ENCODE peak calls at places on chromosomes 1 and 21, in ten cellular contexts. O is heart right ventricle; G is brain microvascular endothelial cell; R is CD8-positive, alpha-beta memory T cell; L is stomach; Z is CD8-positive, alpha-beta T cell; I is GM23248; K is left ventricle myocardium inferior; J is left lung; W is body of pancreas. U is an unnamed sample. For H3K27me3, the result is how much of the 10 kb centered on the place peaks cover.

GRCh38 chr1:116164056-116164889 is 53.1 kb downstream of the MAB21L3 start:
- DNase-seq in O (no peak), G (no peak), R (no peak), L (no peak), Z (no peak), I (peak), K (peak), J (no peak), W (no peak), U (no peak)

GRCh38 chr1:203607169-203607873 is 19.3 kb upstream of the ATP2B4 start:
- DNase-seq in O (no peak), G (peak), R (peak), L (peak), Z (peak), I (peak), K (peak), J (no peak), W (peak), U (no peak)

GRCh38 chr21:26405735-26406361 is 167.2 kb downstream of the CYYR1 start:
- DNase-seq in O (no peak), G (peak), R (no peak), L (no peak), Z (no peak), I (peak), K (no peak), J (no peak), W (no peak), U (no peak)

GRCh38 chr21:37871121-37871862 is 45.0 kb downstream of the KCNJ6 start:
- DNase-seq in O (no peak), G (peak), R (no peak), L (no peak), Z (no peak), I (peak), K (no peak), J (no peak), W (no peak), U (no peak)

GRCh38 chr1:199084293-199084692 is 445.5 kb downstream of the PTPRC start:
- DNase-seq in O (no peak), G (peak), R (no peak), L (no peak), Z (no peak), I (peak), K (no peak), J (no peak), W (no peak), U (no peak)

GRCh38 chr1:74343191-74343590 is 108.0 kb downstream of the TNNI3K start:
- DNase-seq in O (peak), G (peak), R (no peak), L (no peak), Z (no peak), I (peak), K (peak), J (peak), W (peak), U (no peak)

GRCh38 chr1:2642560-2643413 is 10.0 kb upstream of the MMEL1 start:
- DNase-seq in O (peak), G (peak), R (peak), L (peak), Z (peak), I (peak), K (peak), J (peak), W (peak), U (peak)

GRCh38 chr1:246587606-246588005 is 21.4 kb downstream of the CNST start:
- DNase-seq in O (no peak), G (no peak), R (no peak), L (no peak), Z (no peak), I (peak), K (no peak), J (no peak), W (no peak), U (no peak)

GRCh38 chr1:17289756-17290155 is 18.2 kb upstream of the PADI4 start:
- DNase-seq in O (no peak), G (peak), R (no peak), L (no peak), Z (no peak), I (peak), K (no peak), J (no peak), W (no peak), U (no peak)

GRCh38 chr1:15741183-15741850 is 982 bp upstream of the TMEM82 start:
- DNase-seq in O (peak), G (peak), R (peak), L (peak), Z (peak), I (peak), K (peak), J (peak), W (peak), U (peak)

GRCh38 chr1:101139130-101139529 is 97.7 kb upstream of the S1PR1 start:
- DNase-seq in O (no peak), G (no peak), R (no peak), L (no peak), Z (no peak), I (no peak), K (no peak), J (no peak), W (no peak), U (no peak)

GRCh38 chr1:203544485-203544884 is 50.5 kb downstream of the OPTC start:
- DNase-seq in O (no peak), G (no peak), R (no peak), L (no peak), Z (no peak), I (no peak), K (no peak), J (no peak), W (no peak), U (no peak)

GRCh38 chr1:160018900-160019299 is 12.9 kb downstream of the PIGM start:
- DNase-seq in O (no peak), G (peak), R (no peak), L (no peak), Z (no peak), I (peak), K (no peak), J (no peak), W (no peak), U (no peak)

GRCh38 chr1:47416319-47417128 is 439 bp downstream of the FOXE3 start:
- DNase-seq in O (no peak), G (no peak), R (no peak), L (no peak), Z (no peak), I (peak), K (no peak), J (peak), W (no peak), U (no peak)

GRCh38 chr1:93740141-93740540 is 58.5 kb upstream of the BCAR3 start:
- DNase-seq in O (no peak), G (no peak), R (no peak), L (no peak), Z (no peak), I (no peak), K (no peak), J (no peak), W (no peak), U (no peak)

GRCh38 chr1:74549351-74549750 is 36.9 kb upstream of the LRRC53 start:
- DNase-seq in O (no peak), G (no peak), R (no peak), L (no peak), Z (no peak), I (no peak), K (no peak), J (no peak), W (no peak), U (no peak)

GRCh38 chr1:164706596-164706995 is 147.6 kb downstream of the PBX1 start:
- DNase-seq in O (no peak), G (no peak), R (no peak), L (no peak), Z (no peak), I (peak), K (no peak), J (no peak), W (no peak), U (no peak)

GRCh38 chr1:3721955-3722465 is 30.2 kb upstream of the CCDC27 start:
- DNase-seq in O (no peak), G (no peak), R (no peak), L (no peak), Z (no peak), I (no peak), K (no peak), J (no peak), W (no peak), U (no peak)

GRCh38 chr1:32334864-32335618 is 992 bp downstream of the MARCKSL1 start:
- DNase-seq in O (no peak), G (no peak), R (peak), L (peak), Z (peak), I (peak), K (peak), J (peak), W (peak), U (no peak)

GRCh38 chr1:64505232-64505943 is 35.5 kb downstream of the CACHD1 start:
- DNase-seq in O (peak), G (no peak), R (no peak), L (peak), Z (peak), I (no peak), K (peak), J (peak), W (peak), U (no peak)

GRCh38 chr1:183259886-183260285 is 73.8 kb downstream of the LAMC2 start:
- DNase-seq in O (no peak), G (no peak), R (no peak), L (no peak), Z (no peak), I (no peak), K (no peak), J (no peak), W (no peak), U (no peak)

GRCh38 chr1:172720325-172720724 is 61.4 kb downstream of the FASLG start:
- DNase-seq in O (no peak), G (no peak), R (no peak), L (no peak), Z (no peak), I (no peak), K (no peak), J (no peak), W (no peak), U (no peak)

GRCh38 chr1:201826830-201827229 is 2.1 kb upstream of the IPO9 start:
- DNase-seq in O (no peak), G (peak), R (no peak), L (no peak), Z (no peak), I (peak), K (no peak), J (no peak), W (no peak), U (no peak)

GRCh38 chr1:17304155-17304826 is 3.7 kb upstream of the PADI4 start:
- DNase-seq in O (no peak), G (no peak), R (no peak), L (no peak), Z (no peak), I (peak), K (no peak), J (no peak), W (peak), U (no peak)

GRCh38 chr1:222167111-222167510 is 380.8 kb downstream of the HHIPL2 start:
- DNase-seq in O (peak), G (peak), R (no peak), L (peak), Z (no peak), I (peak), K (peak), J (peak), W (peak), U (no peak)

GRCh38 chr1:93661829-93662474 is 19.7 kb downstream of the BCAR3 start:
- DNase-seq in O (no peak), G (peak), R (no peak), L (no peak), Z (no peak), I (peak), K (no peak), J (no peak), W (no peak), U (no peak)

GRCh38 chr1:77978293-77978968 is 441 bp downstream of the FUBP1 start:
- DNase-seq in O (peak), G (peak), R (peak), L (peak), Z (peak), I (peak), K (no peak), J (no peak), W (peak), U (peak)

GRCh38 chr21:18622383-18622782 is 218.8 kb upstream of the TMPRSS15 start:
- DNase-seq in O (no peak), G (no peak), R (no peak), L (no peak), Z (no peak), I (no peak), K (no peak), J (no peak), W (no peak), U (no peak)

GRCh38 chr1:59730302-59730701 is 84.4 kb upstream of the HOOK1 start:
- DNase-seq in O (no peak), G (peak), R (no peak), L (no peak), Z (no peak), I (peak), K (no peak), J (no peak), W (no peak), U (no peak)

GRCh38 chr1:66535149-66535548 is 1.2 kb downstream of the SGIP1 start:
- DNase-seq in O (no peak), G (no peak), R (no peak), L (no peak), Z (no peak), I (no peak), K (no peak), J (no peak), W (no peak), U (no peak)

GRCh38 chr1:228367798-228368791 is 38.5 kb downstream of the TRIM11 start:
- DNase-seq in O (peak), G (no peak), R (no peak), L (no peak), Z (no peak), I (no peak), K (no peak), J (peak), W (no peak), U (no peak)

GRCh38 chr1:176051902-176052518 is 155.1 kb downstream of the COP1 start:
- DNase-seq in O (no peak), G (no peak), R (no peak), L (no peak), Z (no peak), I (peak), K (no peak), J (no peak), W (no peak), U (no peak)

GRCh38 chr1:33164120-33164519 is 17.7 kb downstream of the TRIM62 start:
- DNase-seq in O (no peak), G (peak), R (no peak), L (no peak), Z (no peak), I (no peak), K (no peak), J (no peak), W (no peak), U (no peak)

GRCh38 chr1:22327411-22327810 is 124.2 kb upstream of the ZBTB40 start:
- DNase-seq in O (no peak), G (no peak), R (no peak), L (peak), Z (no peak), I (no peak), K (no peak), J (no peak), W (no peak), U (no peak)

GRCh38 chr1:22328331-22329170 is 123.1 kb upstream of the ZBTB40 start:
- DNase-seq in O (no peak), G (no peak), R (no peak), L (no peak), Z (no peak), I (no peak), K (no peak), J (no peak), W (no peak), U (peak)

GRCh38 chr1:22325531-22326371 is 125.9 kb upstream of the ZBTB40 start:
- DNase-seq in O (no peak), G (no peak), R (no peak), L (peak), Z (no peak), I (no peak), K (no peak), J (no peak), W (no peak), U (no peak)

GRCh38 chr1:22326372-22326915 is 125.2 kb upstream of the ZBTB40 start:
- DNase-seq in O (no peak), G (no peak), R (no peak), L (peak), Z (no peak), I (no peak), K (no peak), J (no peak), W (no peak), U (no peak)

DNA sequence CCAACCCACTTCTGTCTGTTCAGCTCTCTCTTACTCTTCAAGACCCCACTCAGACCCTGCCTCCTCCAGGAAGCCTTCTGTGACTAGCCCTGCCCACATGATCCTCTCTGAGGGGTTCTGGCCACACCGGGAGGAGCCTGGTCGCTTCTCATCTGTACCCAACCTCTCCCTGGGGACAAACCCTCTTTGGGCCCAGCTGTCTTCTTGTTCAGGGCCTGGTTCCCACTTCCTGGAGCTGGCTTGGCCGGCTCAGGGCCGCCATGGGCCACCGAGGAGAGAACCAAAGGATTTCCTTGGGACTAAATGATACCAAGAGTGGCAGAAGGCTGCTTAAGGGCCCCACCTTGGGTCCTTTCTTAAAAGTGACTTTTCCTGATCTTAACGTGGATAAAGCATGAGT is 124.7 kb upstream of the ZBTB40 start:
- DNase-seq in O (no peak), G (no peak), R (no peak), L (peak), Z (no peak), I (no peak), K (no peak), J (no peak), W (no peak), U (no peak)
- H3K27ac ChIP-seq in O (no peak), G (no peak), R (no peak), L (no peak), Z (no peak), I (no peak), K (no peak), J (no peak), W (no peak), U (no peak)

GRCh38 chr1:6175411-6175828 is 4.7 kb downstream of the CHD5 start:
- DNase-seq in O (no peak), G (no peak), R (no peak), L (no peak), Z (no peak), I (no peak), K (no peak), J (no peak), W (no peak), U (no peak)

GRCh38 chr1:6177681-6178380 is 2.3 kb downstream of the CHD5 start:
- DNase-seq in O (no peak), G (no peak), R (no peak), L (no peak), Z (no peak), I (no peak), K (no peak), J (no peak), W (no peak), U (no peak)

GRCh38 chr1:6172549-6172948 is 7.6 kb downstream of the CHD5 start:
- DNase-seq in O (no peak), G (no peak), R (no peak), L (no peak), Z (no peak), I (no peak), K (no peak), J (no peak), W (no peak), U (no peak)

GRCh38 chr1:6176751-6177150 is 3.4 kb downstream of the CHD5 start:
- DNase-seq in O (no peak), G (no peak), R (no peak), L (no peak), Z (no peak), I (no peak), K (no peak), J (no peak), W (no peak), U (no peak)

DNA sequence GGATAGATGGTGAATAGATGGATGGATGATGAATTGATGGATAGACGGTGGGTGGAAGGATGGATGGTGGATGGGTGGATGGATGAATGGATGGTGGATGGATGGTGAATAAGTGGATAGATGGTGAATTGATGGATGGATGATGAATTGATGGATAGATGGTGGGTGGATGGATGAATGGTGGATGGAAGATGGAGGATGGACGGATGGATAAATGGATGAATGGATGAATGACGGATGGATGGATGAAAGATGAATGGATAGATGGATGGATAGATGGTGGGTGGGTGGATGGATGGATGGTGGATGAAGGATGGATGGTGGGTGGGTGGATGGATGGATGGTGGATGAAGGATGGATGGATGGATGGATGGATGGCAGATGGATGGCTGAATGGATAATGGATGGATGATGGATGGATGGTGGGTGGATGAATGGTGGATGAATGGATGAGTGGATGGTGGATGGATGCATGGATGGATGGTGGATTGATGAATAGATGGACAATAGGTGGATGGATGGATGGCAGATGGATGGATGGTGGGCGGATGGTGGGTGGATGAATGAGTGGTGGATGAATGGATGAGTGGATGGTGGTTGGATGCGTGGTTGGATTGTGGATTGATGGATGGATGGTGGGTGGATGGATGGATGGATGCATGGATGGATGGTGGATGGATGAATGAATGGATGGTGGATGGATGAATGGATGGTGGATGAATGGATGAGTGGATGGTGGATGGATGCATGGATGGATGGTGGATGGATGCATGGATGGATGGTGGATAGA is 5.3 kb downstream of the CHD5 start:
- DNase-seq in O (no peak), G (no peak), R (no peak), L (no peak), Z (no peak), I (no peak), K (no peak), J (no peak), W (no peak), U (no peak)
- H3K27me3 ChIP-seq in O (half or more), G (under half), R (under half), L (half or more), Z (under half), I (under half), K (half or more), J (under half), W (under half), U (under half)

GRCh38 chr21:42107177-42107880 is 36.2 kb downstream of the UMODL1 start:
- DNase-seq in O (no peak), G (no peak), R (no peak), L (no peak), Z (no peak), I (no peak), K (no peak), J (no peak), W (no peak), U (no peak)
- H3K4me3 ChIP-seq in O (no peak), G (no peak), R (no peak), L (no peak), Z (no peak), I (no peak), K (peak), J (no peak), W (no peak), U (no peak)

GRCh38 chr1:82160036-82160435 is 359.3 kb downstream of the ADGRL2 start:
- DNase-seq in O (no peak), G (no peak), R (no peak), L (no peak), Z (no peak), I (peak), K (no peak), J (no peak), W (no peak), U (no peak)
- H3K27ac ChIP-seq in O (no peak), G (no peak), R (no peak), L (no peak), Z (no peak), I (no peak), K (no peak), J (no peak), W (no peak), U (no peak)

GRCh38 chr1:156641761-156642264 is at the start of gene BCAN:
- DNase-seq in O (no peak), G (no peak), R (no peak), L (no peak), Z (peak), I (peak), K (peak), J (no peak), W (no peak), U (no peak)
- H3K27me3 ChIP-seq in O (half or more), G (half or more), R (half or more), L (half or more), Z (under half), I (half or more), K (half or more), J (half or more), W (under half), U (under half)